ENCODE peak calls at places on chromosomes 12 and 14, in seven cellular contexts. V is suprapubic skin, L is GM12878, X is NB4, K is gastrocnemius medialis, U is ovary, R is IMR-90. H is an unnamed sample.

GRCh38 chr12:34595749-34596733 is 573.7 kb downstream of the ALG10 start:
- DNase-seq in V (peak; percentile 41), L (no peak), X (no peak), K (no peak), U (no peak), R (no peak), H (no peak)

GRCh38 chr12:15214851-15215601 is 6.2 kb downstream of the RERG start:
- DNase-seq in V (no peak), L (no peak), X (no peak), K (no peak), U (no peak), R (no peak), H (no peak)

GRCh38 chr12:47900480-47901129 is 4.2 kb downstream of the VDR start:
- DNase-seq in V (no peak), L (no peak), X (peak; percentile 67), K (no peak), U (no peak), R (no peak), H (no peak)

GRCh38 chr12:117100251-117100650 is 1.0 kb upstream of the TESC start:
- DNase-seq in V (no peak), L (no peak), X (peak; percentile 72), K (no peak), U (no peak), R (peak; percentile 16), H (peak; percentile 50)

GRCh38 chr12:124411291-124411878 is 116.5 kb downstream of the RFLNA start:
- DNase-seq in V (peak; percentile 93), L (no peak), X (no peak), K (peak; percentile 66), U (peak; percentile 72), R (peak; percentile 96), H (peak; percentile 97)

GRCh38 chr12:32290411-32290810 is 108.9 kb upstream of the FGD4 start:
- DNase-seq in V (no peak), L (no peak), X (no peak), K (no peak), U (no peak), R (peak; percentile 56), H (no peak)

GRCh38 chr14:100037351-100037750 is 27.9 kb upstream of the EVL start:
- DNase-seq in V (no peak), L (no peak), X (no peak), K (no peak), U (no peak), R (peak; percentile 71), H (no peak)

GRCh38 chr14:97395068-97395467 is 597.9 kb downstream of the VRK1 start:
- DNase-seq in V (no peak), L (no peak), X (no peak), K (no peak), U (no peak), R (no peak), H (no peak)

GRCh38 chr14:73251516-73252215 is 14.4 kb downstream of the PAPLN start:
- DNase-seq in V (no peak), L (no peak), X (no peak), K (no peak), U (no peak), R (no peak), H (no peak)

GRCh38 chr14:95361373-95362179 is 41.9 kb upstream of the CLMN start:
- DNase-seq in V (no peak), L (no peak), X (peak; percentile 52), K (no peak), U (no peak), R (no peak), H (peak; percentile 46)

GRCh38 chr12:69908208-69908607 is 83.2 kb downstream of the MYRFL start:
- DNase-seq in V (no peak), L (no peak), X (no peak), K (no peak), U (no peak), R (no peak), H (no peak)

GRCh38 chr14:54606178-54606577 is 39.2 kb downstream of the SAMD4A start:
- DNase-seq in V (no peak), L (no peak), X (no peak), K (no peak), U (no peak), R (no peak), H (peak; percentile 26)

GRCh38 chr14:100239200-100239839 is 376 bp downstream of the YY1 start:
- DNase-seq in V (peak; percentile 81), L (no peak), X (peak; percentile 33), K (peak; percentile 16), U (peak; percentile 31), R (no peak), H (no peak)

GRCh38 chr12:111842556-111843396 is 748 bp downstream of the MAPKAPK5 start:
- DNase-seq in V (peak; percentile 58), L (no peak), X (peak; percentile 54), K (no peak), U (no peak), R (no peak), H (peak; percentile 22)

GRCh38 chr12:66716522-66716921 is 37.6 kb upstream of the GRIP1 start:
- DNase-seq in V (no peak), L (no peak), X (no peak), K (no peak), U (no peak), R (no peak), H (no peak)

GRCh38 chr12:67526129-67526528 is 122.4 kb upstream of the DYRK2 start:
- DNase-seq in V (no peak), L (no peak), X (no peak), K (no peak), U (no peak), R (no peak), H (no peak)

GRCh38 chr12:56256326-56256960 is 1.7 kb downstream of the ANKRD52 start:
- DNase-seq in V (no peak), L (no peak), X (peak; percentile 42), K (no peak), U (no peak), R (peak; percentile 46), H (peak; percentile 74)

DNA sequence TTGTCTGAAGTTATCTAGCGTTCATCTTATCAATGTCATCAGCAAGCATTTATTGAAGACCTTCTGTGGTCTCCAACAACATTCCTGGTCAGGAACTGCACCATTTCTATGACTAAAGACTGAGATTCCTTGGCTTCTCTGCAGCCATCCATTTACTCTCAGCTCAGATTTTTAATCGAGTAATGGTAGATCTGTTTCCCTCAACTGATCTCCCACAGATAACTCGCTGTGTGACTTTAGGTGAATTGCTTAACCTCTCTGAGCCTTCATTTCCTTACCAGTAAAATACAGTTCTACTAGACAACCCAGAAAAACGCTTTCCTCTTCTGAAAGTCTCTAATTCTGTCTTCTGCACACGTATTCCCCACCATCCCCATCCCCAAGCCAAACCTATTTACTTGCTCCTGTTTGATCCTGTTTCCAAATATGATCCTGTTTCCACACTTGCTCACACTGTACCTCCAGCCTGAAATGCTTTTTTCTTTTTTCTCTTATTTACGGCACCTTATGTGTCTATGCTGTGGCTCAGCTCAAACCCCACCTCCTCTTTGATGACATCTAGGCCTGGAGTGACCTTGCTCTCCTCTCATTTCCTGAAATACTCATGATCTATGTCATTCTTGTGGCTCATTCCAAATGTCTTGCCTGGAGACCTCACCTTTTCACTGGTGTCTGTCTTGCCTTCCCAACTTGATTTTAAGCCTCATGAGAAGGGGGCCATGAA is 21.8 kb downstream of the PLXNC1 start:
- DNase-seq in V (no peak), L (no peak), X (no peak), K (no peak), U (no peak), R (no peak), H (no peak)
- TF ChIP-seq POLR2A in V (no peak), L (no peak), X (no peak), K (no peak), U (no peak), R (no peak), H (no peak)

DNA sequence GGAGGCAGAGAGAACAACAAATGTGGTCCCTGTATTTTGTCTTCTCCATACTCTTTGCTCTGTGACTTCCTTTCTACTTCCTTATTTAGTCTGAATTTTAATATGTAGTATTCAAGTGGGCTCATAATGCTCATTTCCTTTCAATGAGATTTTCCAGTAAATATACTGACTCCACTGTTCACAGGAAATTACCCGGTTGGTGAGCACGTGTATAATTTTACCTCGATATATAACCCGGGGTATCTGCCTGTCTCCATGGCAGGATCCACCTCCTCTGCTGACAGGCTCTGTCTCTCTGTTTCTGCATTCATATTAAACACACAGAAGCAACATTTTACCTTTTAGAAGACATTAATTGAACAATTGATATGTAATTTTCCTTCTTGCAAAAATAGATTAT is 166.0 kb downstream of the SLC38A4 start:
- DNase-seq in V (no peak), L (no peak), X (peak; percentile 27), K (no peak), U (no peak), R (no peak), H (no peak)
- TF ChIP-seq POLR2A in V (no peak), L (no peak), X (no peak), K (no peak), U (no peak), R (no peak), H (no peak)

DNA sequence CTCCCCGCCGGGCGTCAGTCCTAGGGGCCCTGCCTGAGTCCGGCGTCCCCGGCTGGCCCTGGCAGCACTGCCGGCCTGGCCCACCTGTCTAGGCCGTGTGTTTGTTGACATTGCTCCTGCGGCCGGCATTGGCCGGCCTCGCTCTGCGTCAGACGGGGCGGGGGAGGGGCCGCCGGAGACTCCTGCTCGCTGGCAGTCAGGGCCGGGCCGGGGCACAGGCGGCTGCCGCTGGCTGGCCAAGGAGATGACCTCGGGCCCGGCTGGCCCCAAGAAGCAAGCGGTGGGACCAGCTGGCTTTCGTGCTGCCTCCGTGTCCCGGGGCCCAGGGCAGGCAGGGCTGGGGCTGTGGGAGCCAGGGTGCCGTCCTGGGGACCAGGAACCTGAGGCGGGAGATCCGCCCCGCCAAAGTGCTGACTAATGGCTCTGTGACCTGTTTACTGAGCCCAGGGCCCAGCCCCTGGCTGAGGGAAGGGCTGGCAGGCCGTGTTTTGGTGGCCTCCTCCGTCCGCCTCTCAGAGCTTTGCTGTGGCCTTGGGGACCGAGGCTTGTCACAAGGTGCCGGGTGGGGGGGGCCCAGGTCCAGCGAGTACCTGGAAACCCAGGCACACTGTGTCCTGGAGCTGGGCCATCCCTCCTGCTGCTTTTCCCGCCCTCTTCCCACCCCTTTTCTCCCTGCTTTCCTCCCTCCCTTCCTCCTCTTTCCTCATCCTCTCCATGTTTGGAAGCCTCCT is 1.8 kb downstream of the ULK1 start:
- DNase-seq in V (peak; percentile 93), L (no peak), X (peak; percentile 87), K (peak; percentile 96), U (peak; percentile 93), R (peak; percentile 89), H (peak; percentile 98)
- TF ChIP-seq POLR2A in V (no peak), L (peak; percentile 28), X (no peak), K (peak; percentile 99), U (peak; percentile 96), R (peak; percentile 94), H (peak; percentile 61)

DNA sequence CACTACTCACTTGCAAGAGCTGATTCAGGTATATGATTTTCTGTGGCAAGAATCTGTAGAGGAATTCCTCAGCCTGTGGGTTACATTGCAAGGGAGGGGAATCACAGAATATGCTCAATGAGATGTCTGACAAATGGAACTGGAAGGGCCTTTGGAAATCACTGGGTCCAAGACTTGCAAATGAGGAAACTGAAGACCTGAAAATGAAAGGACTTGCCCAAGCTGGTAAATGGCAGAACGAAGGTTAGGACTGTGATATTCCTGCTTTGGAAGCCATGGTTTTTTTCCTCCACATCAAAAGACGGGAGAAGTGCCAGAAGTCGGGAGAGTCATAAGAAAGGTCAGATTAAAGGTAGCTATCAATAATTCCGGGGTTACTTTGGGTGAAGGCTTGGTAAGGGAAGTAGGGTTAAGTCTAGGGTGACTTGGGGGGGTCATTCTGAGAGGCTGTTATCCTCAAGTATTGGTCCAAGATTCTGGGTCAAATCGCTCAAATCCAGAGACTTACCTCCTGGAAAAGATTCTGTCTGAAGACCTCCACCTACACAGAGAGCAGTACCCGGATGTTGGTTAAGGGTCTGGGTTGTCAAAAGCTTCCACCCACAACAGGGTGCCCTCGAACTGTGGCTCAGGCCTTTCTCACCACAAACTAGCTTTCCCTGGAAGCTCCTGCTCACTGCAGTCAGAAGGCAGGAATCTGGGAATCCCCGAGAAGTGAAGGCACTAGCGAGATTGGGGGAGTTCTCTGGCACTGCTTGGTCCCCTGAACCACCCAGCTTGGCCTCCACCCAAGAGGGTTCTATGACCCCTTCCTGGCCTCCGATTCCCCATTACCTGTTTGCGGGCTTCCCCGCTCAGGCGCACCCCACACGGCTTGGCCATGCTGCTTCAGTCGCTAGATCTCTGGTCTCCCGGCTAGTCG is at the start of gene PSME2:
- DNase-seq in V (no peak), L (no peak), X (peak; percentile 33), K (no peak), U (no peak), R (peak; percentile 80), H (no peak)
- TF ChIP-seq POLR2A in V (no peak), L (peak; percentile 82), X (peak; percentile 54), K (no peak), U (no peak), R (peak; percentile 66), H (peak; percentile 50)